ENCODE peak calls at places on chromosomes 6 and 20, in nine cellular contexts. L, K, G, R, H, N, O, B and Q are unnamed samples.
A peak's percentile ranks its signal among the peaks of the same experiment; 100 is the strongest.

GRCh38 chr6:43856005-43856765 is 86.2 kb downstream of the VEGFA start:
- DNase-seq in L (peak; percentile 36), K (no peak), G (no peak), R (peak; percentile 68), H (no peak), N (peak; percentile 43), O (peak; percentile 33), B (no peak), Q (peak; percentile 26)

GRCh38 chr6:143529095-143529494 is 17.6 kb upstream of the FUCA2 start:
- DNase-seq in L (no peak), K (no peak), G (no peak), R (no peak), H (no peak), N (no peak), O (peak; percentile 7), B (no peak), Q (no peak)

GRCh38 chr6:149077208-149077607 is 240.3 kb upstream of the TAB2 start:
- DNase-seq in L (peak; percentile 87), K (no peak), G (no peak), R (no peak), H (no peak), N (no peak), O (no peak), B (no peak), Q (no peak)

GRCh38 chr6:53287336-53288225 is 61.2 kb downstream of the ELOVL5 start:
- DNase-seq in L (no peak), K (no peak), G (no peak), R (no peak), H (no peak), N (no peak), O (no peak), B (no peak), Q (no peak)

GRCh38 chr6:168941036-168941435 is 312.6 kb downstream of the THBS2 start:
- DNase-seq in L (no peak), K (no peak), G (no peak), R (no peak), H (no peak), N (no peak), O (no peak), B (no peak), Q (no peak)

GRCh38 chr20:61376541-61377231 is 124.6 kb downstream of the CDH4 start:
- DNase-seq in L (no peak), K (no peak), G (no peak), R (no peak), H (no peak), N (no peak), O (no peak), B (no peak), Q (no peak)

GRCh38 chr6:50353603-50354002 is 303.9 kb upstream of the DEFB112 start:
- DNase-seq in L (no peak), K (no peak), G (no peak), R (no peak), H (no peak), N (no peak), O (no peak), B (no peak), Q (peak; percentile 1)

GRCh38 chr6:36545767-36546663 is 1.3 kb downstream of the STK38 start:
- DNase-seq in L (peak; percentile 48), K (no peak), G (no peak), R (no peak), H (peak; percentile 23), N (no peak), O (peak; percentile 15), B (no peak), Q (peak; percentile 13)

GRCh38 chr20:9442858-9443257 is 71.5 kb upstream of the LAMP5 start:
- DNase-seq in L (no peak), K (no peak), G (no peak), R (no peak), H (peak; percentile 80), N (no peak), O (peak; percentile 38), B (no peak), Q (no peak)

GRCh38 chr6:68876792-68877493 is 241.9 kb downstream of the ADGRB3 start:
- DNase-seq in L (peak; percentile 40), K (no peak), G (no peak), R (no peak), H (peak; percentile 22), N (no peak), O (peak; percentile 35), B (no peak), Q (peak; percentile 30)

GRCh38 chr20:48667889-48668413 is 159.8 kb downstream of the PREX1 start:
- DNase-seq in L (no peak), K (no peak), G (peak; percentile 88), R (no peak), H (no peak), N (no peak), O (no peak), B (no peak), Q (no peak)

GRCh38 chr6:147972436-147972835 is 370.2 kb upstream of the SASH1 start:
- DNase-seq in L (no peak), K (no peak), G (no peak), R (no peak), H (no peak), N (no peak), O (no peak), B (no peak), Q (no peak)

GRCh38 chr20:23289249-23289648 is 61.3 kb upstream of the NXT1 start:
- DNase-seq in L (no peak), K (no peak), G (no peak), R (no peak), H (no peak), N (no peak), O (no peak), B (no peak), Q (no peak)

GRCh38 chr20:23289724-23290395 is 60.7 kb upstream of the NXT1 start:
- DNase-seq in L (no peak), K (no peak), G (no peak), R (no peak), H (no peak), N (no peak), O (no peak), B (no peak), Q (no peak)

GRCh38 chr20:23291575-23292240 is 58.9 kb upstream of the NXT1 start:
- DNase-seq in L (no peak), K (no peak), G (no peak), R (no peak), H (no peak), N (no peak), O (no peak), B (no peak), Q (no peak)

GRCh38 chr20:23293689-23294088 is 56.9 kb upstream of the NXT1 start:
- DNase-seq in L (no peak), K (no peak), G (no peak), R (no peak), H (no peak), N (no peak), O (no peak), B (no peak), Q (no peak)

DNA sequence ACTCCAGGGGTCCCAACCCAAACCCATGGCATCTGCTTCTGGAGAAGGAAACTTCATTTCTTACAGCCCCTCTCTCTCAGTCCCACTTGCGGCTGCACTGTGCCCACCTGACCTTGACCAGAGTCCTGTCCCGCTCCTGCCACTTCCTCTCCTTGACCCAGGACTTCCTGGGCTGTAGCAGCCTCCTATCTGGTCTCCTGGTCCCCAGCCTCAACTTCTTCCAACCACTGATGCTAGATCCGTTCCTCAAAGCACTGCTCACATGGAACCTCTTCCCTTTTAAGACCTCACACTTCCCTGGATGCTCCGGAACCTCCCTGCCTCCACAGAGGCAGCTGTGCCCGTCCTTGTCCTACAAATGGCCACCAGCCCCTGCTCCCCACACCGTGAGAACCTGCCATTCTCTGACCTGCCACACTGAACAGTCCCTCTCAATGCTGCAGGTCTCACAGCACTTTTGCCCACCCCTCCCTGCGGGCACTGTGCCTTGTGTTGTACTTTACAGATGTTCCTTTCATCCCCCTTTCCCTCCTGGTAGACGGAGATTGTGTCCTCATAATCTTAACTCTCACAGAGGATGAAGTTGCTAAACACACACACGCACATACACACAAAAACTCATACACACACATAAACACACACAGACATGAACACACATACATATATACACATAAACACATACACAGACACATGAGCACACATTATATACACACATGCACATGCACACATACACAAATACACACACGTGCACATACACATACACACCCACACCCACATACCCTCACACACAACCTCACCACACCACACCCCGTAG is 59.6 kb upstream of the NXT1 start:
- DNase-seq in L (no peak), K (no peak), G (no peak), R (no peak), H (no peak), N (no peak), O (no peak), B (no peak), Q (no peak)
- TF ChIP-seq CTCF in L (no peak), K (no peak), G (no peak), R (no peak), H (no peak), N (no peak), O (no peak), B (no peak), Q (no peak)

GRCh38 chr6:155495011-155495768 is 39.6 kb upstream of the NOX3 start:
- DNase-seq in L (peak; percentile 70), K (no peak), G (peak; percentile 82), R (no peak), H (no peak), N (no peak), O (peak; percentile 6), B (no peak), Q (peak; percentile 19)
- TF ChIP-seq CTCF in L (peak; percentile 52), K (no peak), G (peak; percentile 39), R (peak; percentile 32), H (no peak), N (peak; percentile 40), O (peak; percentile 28), B (no peak), Q (peak; percentile 5)

GRCh38 chr20:36871640-36872570 is 4.0 kb upstream of the TLDC2 start:
- DNase-seq in L (no peak), K (no peak), G (peak; percentile 35), R (peak; percentile 41), H (no peak), N (no peak), O (no peak), B (no peak), Q (no peak)
- TF ChIP-seq CTCF in L (no peak), K (no peak), G (no peak), R (no peak), H (no peak), N (no peak), O (no peak), B (no peak), Q (no peak)

DNA sequence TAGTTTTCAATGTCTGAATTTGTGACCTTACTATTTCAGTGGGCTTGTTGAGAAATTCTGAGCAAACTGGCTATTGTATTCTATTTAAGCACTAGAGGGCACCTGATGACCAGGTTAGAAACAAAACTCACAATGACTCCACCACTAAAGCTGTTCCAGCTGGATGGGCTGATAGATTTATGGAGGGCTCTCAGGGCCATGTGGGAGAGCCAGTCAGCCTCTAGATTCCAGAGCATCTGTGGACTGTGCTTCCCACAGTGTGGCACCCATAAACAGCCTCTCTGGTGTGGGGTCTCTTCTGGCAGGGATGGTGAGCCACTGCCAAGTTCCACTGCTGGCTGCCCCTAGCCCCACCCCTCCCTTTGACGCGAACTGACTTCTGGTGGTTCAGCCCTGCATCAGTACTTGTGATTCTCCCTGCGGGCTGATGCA is 29.2 kb downstream of the C6orf58 start:
- DNase-seq in L (peak; percentile 59), K (no peak), G (no peak), R (no peak), H (peak; percentile 15), N (no peak), O (peak; percentile 61), B (peak; percentile 38), Q (peak; percentile 39)
- TF ChIP-seq CTCF in L (peak; percentile 37), K (no peak), G (no peak), R (no peak), H (peak; percentile 26), N (peak; percentile 59), O (peak; percentile 64), B (no peak), Q (peak; percentile 42)